ENCODE peak calls at places on chromosomes 13 and 19, in seven cellular contexts. M, I, E, J, Y, K and W are unnamed samples.

GRCh38 chr19:33434886-33435705 is 61.6 kb downstream of the CEBPG start:
- DNase-seq in M (no peak), I (no peak), E (no peak), J (no peak), Y (no peak), K (no peak), W (no peak)

GRCh38 chr13:19618925-19619324 is 14.5 kb upstream of the MPHOSPH8 start:
- DNase-seq in M (peak), I (no peak), E (no peak), J (no peak), Y (peak), K (peak), W (no peak)

GRCh38 chr13:111095031-111095840 is 19.9 kb upstream of the ARHGEF7 start:
- DNase-seq in M (no peak), I (no peak), E (no peak), J (no peak), Y (no peak), K (no peak), W (no peak)

GRCh38 chr19:33689886-33690285 is 68.1 kb downstream of the CHST8 start:
- DNase-seq in M (no peak), I (no peak), E (no peak), J (no peak), Y (no peak), K (no peak), W (no peak)

GRCh38 chr13:50127017-50127725 is 111.9 kb downstream of the KCNRG start:
- DNase-seq in M (peak), I (no peak), E (peak), J (peak), Y (peak), K (peak), W (no peak)

GRCh38 chr13:113361406-113361805 is 2.5 kb downstream of the GRTP1 start:
- DNase-seq in M (no peak), I (no peak), E (no peak), J (no peak), Y (no peak), K (no peak), W (no peak)

GRCh38 chr19:55687281-55688172 is 12.5 kb downstream of the EPN1 start:
- DNase-seq in M (no peak), I (no peak), E (no peak), J (no peak), Y (no peak), K (no peak), W (no peak)

GRCh38 chr19:50791594-50792245 is 1.5 kb downstream of the ACP4 start:
- DNase-seq in M (no peak), I (no peak), E (no peak), J (no peak), Y (no peak), K (no peak), W (no peak)

GRCh38 chr13:43072394-43072793 is 49.0 kb downstream of the DNAJC15 start:
- DNase-seq in M (no peak), I (no peak), E (no peak), J (no peak), Y (no peak), K (no peak), W (no peak)

GRCh38 chr19:7986321-7987083 is 18.9 kb downstream of the ELAVL1 start:
- DNase-seq in M (no peak), I (peak), E (no peak), J (no peak), Y (no peak), K (no peak), W (peak)

GRCh38 chr19:2803486-2804155 is 16.0 kb upstream of the ZNF554 start:
- DNase-seq in M (no peak), I (no peak), E (no peak), J (no peak), Y (peak), K (no peak), W (no peak)

GRCh38 chr19:56837892-56838679 is 2.4 kb downstream of the PEG3 start:
- DNase-seq in M (peak), I (no peak), E (no peak), J (no peak), Y (no peak), K (no peak), W (no peak)

GRCh38 chr13:80340643-80341097 is 256 bp downstream of the SPRY2 start:
- DNase-seq in M (peak), I (no peak), E (peak), J (no peak), Y (peak), K (peak), W (no peak)

GRCh38 chr13:51887441-51887840 is 25.7 kb downstream of the CCDC70 start:
- DNase-seq in M (no peak), I (no peak), E (no peak), J (no peak), Y (no peak), K (no peak), W (no peak)

GRCh38 chr19:40607311-40607871 is 6.2 kb downstream of the LTBP4 start:
- DNase-seq in M (no peak), I (no peak), E (no peak), J (no peak), Y (no peak), K (no peak), W (no peak)

GRCh38 chr19:4278926-4279529 is at the start of gene SHD:
- DNase-seq in M (no peak), I (no peak), E (no peak), J (no peak), Y (no peak), K (no peak), W (no peak)

GRCh38 chr13:44249439-44249838 is 124.2 kb upstream of the SERP2 start:
- DNase-seq in M (peak), I (peak), E (no peak), J (no peak), Y (no peak), K (no peak), W (peak)

GRCh38 chr13:90696656-90697055 is 650.8 kb upstream of the MIR17HG start:
- DNase-seq in M (no peak), I (no peak), E (no peak), J (no peak), Y (no peak), K (no peak), W (no peak)